ENCODE peak calls at places on chromosomes 4 and X, in four cellular contexts. R is stimulated activated naive CD4-positive, alpha-beta T cell; U is NCI-H748 treated with DMSO at 0.1 percent for 48 hours; N is central memory CD4-positive, alpha-beta T cell. B is an unnamed sample.
A peak's percentile ranks its signal among the peaks of the same experiment; 100 is the strongest.

GRCh38 chr4:2009651-2010233 is 968 bp upstream of the NELFA start:
- DNase-seq in R (peak; percentile 58), U (no peak), N (peak; percentile 64), B (peak; percentile 55)

GRCh38 chr4:33467291-33467690 is 2747.1 kb downstream of the PCDH7 start:
- DNase-seq in R (no peak), U (no peak), N (no peak), B (no peak)

GRCh38 chr4:8333726-8334460 is 64.3 kb downstream of the HTRA3 start:
- DNase-seq in R (no peak), U (no peak), N (no peak), B (no peak)

GRCh38 chrX:13994681-13995080 is 35.0 kb downstream of the GEMIN8 start:
- DNase-seq in R (no peak), U (no peak), N (no peak), B (no peak)

GRCh38 chrX:11558972-11559371 is 106.7 kb downstream of the ARHGAP6 start:
- DNase-seq in R (peak; percentile 34), U (no peak), N (peak; percentile 31), B (peak; percentile 19)

GRCh38 chr4:73170518-73171198 is 87.9 kb downstream of the ANKRD17 start:
- DNase-seq in R (no peak), U (no peak), N (no peak), B (no peak)

GRCh38 chr4:147108409-147108808 is 162.7 kb upstream of the TTC29 start:
- DNase-seq in R (no peak), U (no peak), N (no peak), B (no peak)

GRCh38 chrX:24760601-24761000 is 66.9 kb downstream of the POLA1 start:
- DNase-seq in R (no peak), U (no peak), N (no peak), B (no peak)

GRCh38 chrX:74923942-74924448 is 1.3 kb downstream of the NEXMIF start:
- DNase-seq in R (peak; percentile 34), U (peak; percentile 33), N (no peak), B (peak; percentile 0)

B was measured in T-cell.